ENCODE peak calls at places on chromosomes 11 and 22, in four cellular contexts. One of them, this sample, is unnamed.

GRCh38 chr22:22584722-22585121 is 25.7 kb upstream of the PRAME start:
- DNase-seq in K562: no peak
- DNase-seq in HepG2: no peak
- DNase-seq in A549: no peak
- DNase-seq in this sample: no peak

GRCh38 chr22:43953988-43954771 is 1.1 kb upstream of the SAMM50 start:
- DNase-seq in K562: no peak
- DNase-seq in A549: no peak
- DNase-seq in HepG2: no peak
- DNase-seq in this sample: no peak

GRCh38 chr11:3674189-3674588 is 3.0 kb upstream of the CHRNA10 start:
- DNase-seq in HepG2: peak
- DNase-seq in A549: peak
- DNase-seq in K562: peak
- DNase-seq in this sample: no peak

GRCh38 chr11:78419327-78419726 is 1.7 kb upstream of the GAB2 start:
- DNase-seq in A549: peak
- DNase-seq in K562: no peak
- DNase-seq in HepG2: no peak
- DNase-seq in this sample: no peak

GRCh38 chr11:93220078-93220477 is 22.3 kb upstream of the SLC36A4 start:
- DNase-seq in K562: no peak
- DNase-seq in A549: no peak
- DNase-seq in HepG2: no peak
- DNase-seq in this sample: no peak

GRCh38 chr11:452203-452744 is 2.2 kb downstream of the PTDSS2 start:
- DNase-seq in K562: no peak
- DNase-seq in A549: no peak
- DNase-seq in HepG2: no peak
- DNase-seq in this sample: no peak

GRCh38 chr11:95924414-95924760 is 480 bp upstream of the MTMR2 start:
- DNase-seq in A549: peak
- DNase-seq in HepG2: peak
- DNase-seq in K562: no peak
- DNase-seq in this sample: no peak

GRCh38 chr22:23068832-23069385 is 1.4 kb upstream of the GNAZ start:
- DNase-seq in K562: no peak
- DNase-seq in HepG2: no peak
- DNase-seq in A549: no peak
- DNase-seq in this sample: peak

GRCh38 chr11:125950696-125951645 is 5.1 kb downstream of the VSIG10L2 start:
- DNase-seq in A549: no peak
- DNase-seq in HepG2: no peak
- DNase-seq in K562: no peak
- DNase-seq in this sample: no peak

GRCh38 chr22:47835726-47836125 is 1073.3 kb downstream of the TBC1D22A start:
- DNase-seq in A549: peak
- DNase-seq in K562: no peak
- DNase-seq in HepG2: peak
- DNase-seq in this sample: no peak

GRCh38 chr11:122042981-122043380 is 73.0 kb downstream of the BLID start:
- DNase-seq in A549: no peak
- DNase-seq in K562: no peak
- DNase-seq in HepG2: no peak
- DNase-seq in this sample: no peak

GRCh38 chr11:75562836-75563484 is 907 bp downstream of the SERPINH1 start:
- DNase-seq in HepG2: no peak
- DNase-seq in K562: peak
- DNase-seq in A549: peak
- DNase-seq in this sample: peak

GRCh38 chr22:48315415-48316244 is 1512.0 kb downstream of the BRD1 start:
- DNase-seq in K562: no peak
- DNase-seq in HepG2: no peak
- DNase-seq in A549: no peak
- DNase-seq in this sample: no peak

GRCh38 chr11:69460540-69461257 is 20.8 kb upstream of the LINC01488 start:
- DNase-seq in K562: no peak
- DNase-seq in HepG2: peak
- DNase-seq in A549: peak
- DNase-seq in this sample: no peak

GRCh38 chr11:104968856-104969776 is 742 bp upstream of the CASP4 start:
- DNase-seq in A549: no peak
- DNase-seq in K562: no peak
- DNase-seq in HepG2: peak
- DNase-seq in this sample: peak

GRCh38 chr11:68927280-68928107 is 23.8 kb downstream of the IGHMBP2 start:
- DNase-seq in K562: no peak
- DNase-seq in HepG2: no peak
- DNase-seq in A549: no peak
- DNase-seq in this sample: no peak

GRCh38 chr11:416757-417621 is 2.2 kb upstream of the SIGIRR start:
- DNase-seq in A549: no peak
- DNase-seq in K562: no peak
- DNase-seq in HepG2: no peak
- DNase-seq in this sample: peak

GRCh38 chr11:1881442-1882264 is 10.0 kb downstream of the PRR33 start:
- DNase-seq in K562: no peak
- DNase-seq in A549: no peak
- DNase-seq in HepG2: no peak
- DNase-seq in this sample: no peak

GRCh38 chr11:65292866-65293265 is 21.8 kb upstream of the CDC42EP2 start:
- DNase-seq in A549: no peak
- DNase-seq in HepG2: no peak
- DNase-seq in K562: no peak
- DNase-seq in this sample: no peak

GRCh38 chr22:45473626-45474237 is 29.0 kb upstream of the FBLN1 start:
- DNase-seq in HepG2: peak
- DNase-seq in A549: no peak
- DNase-seq in K562: no peak
- DNase-seq in this sample: no peak

GRCh38 chr22:43260346-43260745 is 73.4 kb upstream of the TTLL12 start:
- DNase-seq in HepG2: no peak
- DNase-seq in K562: no peak
- DNase-seq in A549: no peak
- DNase-seq in this sample: no peak

GRCh38 chr11:134046681-134047449 is 22.0 kb upstream of the JAM3 start:
- DNase-seq in K562: no peak
- DNase-seq in A549: no peak
- DNase-seq in HepG2: no peak
- DNase-seq in this sample: no peak

GRCh38 chr11:10751581-10751940 is 515 bp downstream of the CTR9 start:
- DNase-seq in HepG2: no peak
- DNase-seq in A549: no peak
- DNase-seq in K562: no peak
- DNase-seq in this sample: no peak

GRCh38 chr11:46050065-46050464 is 71.2 kb downstream of the PHF21A start:
- DNase-seq in A549: no peak
- DNase-seq in HepG2: peak
- DNase-seq in K562: no peak
- DNase-seq in this sample: no peak

GRCh38 chr22:48949375-48950149 is 878.1 kb downstream of the BRD1 start:
- DNase-seq in A549: no peak
- DNase-seq in K562: no peak
- DNase-seq in HepG2: no peak
- DNase-seq in this sample: no peak

GRCh38 chr22:39546889-39547586 is 14.5 kb upstream of the RPS19BP1 start:
- DNase-seq in K562: no peak
- DNase-seq in A549: no peak
- DNase-seq in HepG2: no peak
- DNase-seq in this sample: no peak

GRCh38 chr22:39546064-39546365 is 13.5 kb upstream of the RPS19BP1 start:
- DNase-seq in K562: no peak
- DNase-seq in HepG2: no peak
- DNase-seq in A549: no peak
- DNase-seq in this sample: no peak

GRCh38 chr22:39543095-39543494 is 10.5 kb upstream of the RPS19BP1 start:
- DNase-seq in A549: peak
- DNase-seq in K562: peak
- DNase-seq in HepG2: no peak
- DNase-seq in this sample: peak

GRCh38 chr22:39547587-39547947 is 15.0 kb upstream of the RPS19BP1 start:
- DNase-seq in HepG2: no peak
- DNase-seq in A549: no peak
- DNase-seq in K562: no peak
- DNase-seq in this sample: no peak

DNA sequence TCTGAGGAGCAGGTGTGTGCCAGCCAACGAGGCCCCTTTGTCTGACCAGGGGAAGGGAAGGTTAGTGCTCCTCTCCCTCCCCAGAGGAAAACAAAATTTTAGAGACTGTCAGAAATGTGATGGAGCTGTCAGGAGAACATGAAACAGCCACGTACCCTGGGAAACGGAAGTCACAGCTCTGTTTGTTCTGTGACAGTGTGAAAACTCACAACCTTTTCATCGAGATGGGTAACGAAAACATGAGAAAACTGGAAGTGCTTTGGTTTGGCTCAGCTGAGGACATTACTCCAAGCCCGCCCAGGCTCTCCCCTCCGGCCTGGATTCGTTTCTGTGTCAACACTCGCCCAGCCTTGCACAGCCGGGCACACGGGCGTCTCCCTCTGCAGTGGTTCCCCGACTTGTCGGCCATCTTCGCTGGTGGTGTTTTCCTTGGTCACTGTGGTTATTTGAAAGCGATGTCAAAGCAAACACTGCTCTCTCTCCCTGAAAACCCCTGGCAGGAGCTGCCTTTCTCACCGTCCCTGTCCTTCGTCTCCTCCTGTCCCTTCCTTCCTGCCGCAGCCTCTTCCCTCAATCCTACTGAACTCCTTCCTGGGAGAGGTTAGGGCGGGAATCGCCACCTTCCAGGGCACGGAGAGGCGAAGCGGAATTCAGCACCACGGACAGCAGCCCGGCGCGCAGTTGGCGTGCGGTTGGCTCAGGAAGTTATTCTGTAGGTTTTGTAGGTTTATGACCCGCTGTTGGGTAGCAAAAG is 12.9 kb upstream of the RPS19BP1 start:
- DNase-seq in A549: no peak
- DNase-seq in HepG2: no peak
- DNase-seq in K562: peak
- DNase-seq in this sample: peak
- TF ChIP-seq HMGXB4 in A549: no peak
- TF ChIP-seq HMGXB4 in HepG2: peak
- TF ChIP-seq HMGXB4 in K562: no peak
- TF ChIP-seq HMGXB4 in this sample: peak

GRCh38 chr11:64148917-64149617 is 16.8 kb downstream of the MACROD1 start:
- DNase-seq in A549: no peak
- DNase-seq in HepG2: no peak
- DNase-seq in K562: no peak
- DNase-seq in this sample: no peak

GRCh38 chr11:64144587-64145295 is 21.2 kb downstream of the MACROD1 start:
- DNase-seq in A549: no peak
- DNase-seq in K562: no peak
- DNase-seq in HepG2: no peak
- DNase-seq in this sample: no peak

GRCh38 chr11:64150051-64150450 is 15.9 kb downstream of the MACROD1 start:
- DNase-seq in K562: no peak
- DNase-seq in HepG2: no peak
- DNase-seq in A549: no peak
- DNase-seq in this sample: no peak

GRCh38 chr11:64148200-64148916 is 17.6 kb downstream of the MACROD1 start:
- DNase-seq in A549: peak
- DNase-seq in HepG2: peak
- DNase-seq in K562: peak
- DNase-seq in this sample: peak

GRCh38 chr11:64146036-64146943 is 19.6 kb downstream of the MACROD1 start:
- DNase-seq in K562: peak
- DNase-seq in HepG2: peak
- DNase-seq in A549: peak
- DNase-seq in this sample: peak
- TF ChIP-seq HMGXB4 in K562: no peak
- TF ChIP-seq HMGXB4 in HepG2: no peak
- TF ChIP-seq HMGXB4 in A549: no peak
- TF ChIP-seq HMGXB4 in this sample: no peak

DNA sequence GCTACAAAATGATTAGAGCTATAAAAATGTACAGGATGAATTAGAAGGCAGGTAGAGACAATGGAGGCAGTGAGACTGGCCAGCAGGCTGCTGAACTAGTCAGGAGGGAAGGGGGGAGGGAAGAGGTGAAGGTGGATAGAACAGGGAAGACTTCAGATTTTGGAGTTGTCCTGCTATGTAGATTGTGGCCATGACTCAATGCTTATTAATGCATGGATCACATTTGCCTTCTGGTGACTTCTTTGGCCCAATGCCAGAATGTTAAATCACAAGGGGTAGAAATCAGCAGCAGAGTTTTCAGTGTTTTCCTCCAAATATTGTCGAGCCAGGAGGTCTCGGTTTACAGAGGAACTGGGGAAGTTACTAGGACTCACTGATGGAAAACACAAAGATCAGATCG is 346.6 kb downstream of the AASDHPPT start:
- DNase-seq in A549: peak
- DNase-seq in K562: no peak
- DNase-seq in HepG2: no peak
- DNase-seq in this sample: no peak
- TF ChIP-seq HMGXB4 in A549: no peak
- TF ChIP-seq HMGXB4 in K562: no peak
- TF ChIP-seq HMGXB4 in HepG2: no peak
- TF ChIP-seq HMGXB4 in this sample: no peak

GRCh38 chr22:35819421-35819820 is 101.7 kb downstream of the APOL5 start:
- DNase-seq in A549: no peak
- DNase-seq in K562: no peak
- DNase-seq in HepG2: peak
- DNase-seq in this sample: no peak

GRCh38 chr22:35818897-35819296 is 101.2 kb downstream of the APOL5 start:
- DNase-seq in A549: no peak
- DNase-seq in K562: no peak
- DNase-seq in HepG2: no peak
- DNase-seq in this sample: no peak

GRCh38 chr22:35821654-35822053 is 104.0 kb downstream of the APOL5 start:
- DNase-seq in HepG2: peak
- DNase-seq in A549: no peak
- DNase-seq in K562: peak
- DNase-seq in this sample: no peak

GRCh38 chr22:35824256-35824655 is 106.6 kb downstream of the APOL5 start:
- DNase-seq in K562: no peak
- DNase-seq in A549: no peak
- DNase-seq in HepG2: peak
- DNase-seq in this sample: no peak
- TF ChIP-seq HMGXB4 in K562: no peak
- TF ChIP-seq HMGXB4 in A549: no peak
- TF ChIP-seq HMGXB4 in HepG2: no peak
- TF ChIP-seq HMGXB4 in this sample: no peak

GRCh38 chr11:9625728-9626127 is 38.1 kb upstream of the SWAP70 start:
- DNase-seq in A549: no peak
- DNase-seq in HepG2: no peak
- DNase-seq in K562: no peak
- DNase-seq in this sample: no peak
- TF ChIP-seq HMGXB4 in A549: no peak
- TF ChIP-seq HMGXB4 in HepG2: no peak
- TF ChIP-seq HMGXB4 in K562: no peak
- TF ChIP-seq HMGXB4 in this sample: no peak